ENCODE peak calls at places on chromosomes 5 and 9, in five cellular contexts. X is stomach, I is AG09319, O is neural crest cell, H is K562. C is an unnamed sample.

GRCh38 chr5:10524376-10525123 is 39.3 kb upstream of the ANKRD33B start:
- DNase-seq in X (no peak), I (peak), O (no peak), H (no peak), C (no peak)

GRCh38 chr5:134127376-134127861 is 12.9 kb downstream of the TCF7 start:
- DNase-seq in X (peak), I (no peak), O (no peak), H (no peak), C (peak)

GRCh38 chr5:16536246-16536645 is 70.6 kb upstream of the ZNF622 start:
- DNase-seq in X (no peak), I (no peak), O (no peak), H (no peak), C (no peak)

GRCh38 chr9:93558503-93558902 is 17.9 kb upstream of the PHF2 start:
- DNase-seq in X (no peak), I (no peak), O (no peak), H (no peak), C (no peak)

GRCh38 chr5:73136277-73136606 is 15.9 kb downstream of the TMEM171 start:
- DNase-seq in X (no peak), I (no peak), O (no peak), H (no peak), C (no peak)

GRCh38 chr5:71955718-71956117 is 151.6 kb upstream of the MAP1B start:
- DNase-seq in X (no peak), I (no peak), O (no peak), H (peak), C (peak)

GRCh38 chr5:148976569-148977321 is 86.1 kb downstream of the SH3TC2 start:
- DNase-seq in X (no peak), I (no peak), O (no peak), H (no peak), C (no peak)

GRCh38 chr9:138051586-138052321 is 174.2 kb downstream of the CACNA1B start:
- DNase-seq in X (peak), I (no peak), O (no peak), H (no peak), C (peak)

GRCh38 chr5:180605554-180606214 is 14.4 kb upstream of the SCGB3A1 start:
- DNase-seq in X (peak), I (no peak), O (peak), H (peak), C (peak)

GRCh38 chr9:99056876-99057664 is 47.8 kb upstream of the TGFBR1 start:
- DNase-seq in X (no peak), I (peak), O (no peak), H (no peak), C (no peak)

GRCh38 chr9:129275626-129276247 is 97.7 kb upstream of the IER5L start:
- DNase-seq in X (no peak), I (no peak), O (no peak), H (no peak), C (no peak)

GRCh38 chr9:34884732-34885131 is 73.4 kb upstream of the PHF24 start:
- DNase-seq in X (no peak), I (no peak), O (no peak), H (no peak), C (no peak)

GRCh38 chr9:133635098-133635497 is 1.1 kb upstream of the DBH start:
- DNase-seq in X (no peak), I (no peak), O (no peak), H (no peak), C (no peak)

GRCh38 chr5:154236459-154237375 is 46.2 kb downstream of the GALNT10 start:
- DNase-seq in X (no peak), I (no peak), O (no peak), H (no peak), C (no peak)

DNA sequence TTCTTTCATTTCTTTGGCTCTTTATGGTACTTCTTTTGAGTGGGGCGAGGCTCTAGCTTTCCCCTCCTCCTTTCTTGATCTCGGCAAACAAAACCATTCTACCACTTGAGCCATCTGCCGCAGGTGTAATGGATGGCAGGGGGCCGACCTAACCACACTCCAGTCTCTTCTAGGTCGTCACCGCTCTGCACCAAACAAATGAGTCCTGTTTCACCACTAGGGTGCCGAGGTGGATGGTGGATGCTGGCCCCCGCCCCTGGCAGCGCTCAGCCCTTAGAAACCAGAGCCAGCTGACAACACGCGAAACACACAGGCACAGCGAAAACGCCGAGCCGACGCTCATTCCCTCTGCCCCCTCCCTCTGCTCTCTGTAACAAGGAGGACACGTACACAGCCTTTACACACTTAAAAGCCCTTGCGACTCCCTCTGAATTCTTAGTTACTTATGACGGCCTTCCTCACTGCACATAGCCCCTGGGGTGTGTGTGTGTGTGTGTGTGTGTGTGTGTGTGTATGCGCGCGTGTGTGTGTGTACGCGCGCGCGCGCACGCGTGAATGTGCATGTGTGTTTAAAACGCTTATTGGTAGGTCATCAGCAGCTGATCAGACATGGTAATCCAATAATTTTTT is 199.4 kb downstream of the MEF2C start:
- DNase-seq in X (no peak), I (no peak), O (no peak), H (no peak), C (no peak)
- TF ChIP-seq CTCF in X (no peak), I (no peak), O (peak), H (peak), C (no peak)

GRCh38 chr9:91835632-91836031 is 114.4 kb downstream of the ROR2 start:
- DNase-seq in X (no peak), I (no peak), O (no peak), H (no peak), C (no peak)
- TF ChIP-seq CTCF in X (no peak), I (no peak), O (no peak), H (no peak), C (no peak)

GRCh38 chr5:168782172-168782571 is 203.0 kb upstream of the PANK3 start:
- DNase-seq in X (no peak), I (no peak), O (no peak), H (no peak), C (no peak)

GRCh38 chr5:168788786-168789185 is 209.6 kb upstream of the PANK3 start:
- DNase-seq in X (no peak), I (no peak), O (no peak), H (no peak), C (no peak)

GRCh38 chr5:168788107-168788506 is 208.9 kb upstream of the PANK3 start:
- DNase-seq in X (no peak), I (no peak), O (no peak), H (no peak), C (no peak)

GRCh38 chr5:168784449-168784848 is 205.3 kb upstream of the PANK3 start:
- DNase-seq in X (no peak), I (no peak), O (no peak), H (no peak), C (no peak)

DNA sequence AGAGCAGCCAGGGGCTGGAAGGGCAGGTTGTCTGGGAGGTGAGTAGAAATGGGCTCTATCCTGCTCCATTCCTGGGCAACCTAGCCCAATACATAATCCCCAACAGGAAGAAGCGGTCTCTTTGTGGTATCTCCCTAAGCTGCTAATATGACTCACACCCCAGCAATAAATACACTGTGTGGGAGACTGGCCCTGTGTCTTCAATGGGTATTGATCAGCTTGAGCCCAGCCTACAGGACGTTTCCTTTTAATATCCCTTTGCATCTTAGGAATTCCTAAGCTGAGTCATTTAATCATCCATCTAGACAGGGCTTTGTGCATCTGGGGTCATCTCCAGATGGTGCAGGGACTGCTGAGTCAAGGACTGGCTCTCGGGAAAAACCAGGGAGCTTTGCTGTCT is 207.0 kb upstream of the PANK3 start:
- DNase-seq in X (no peak), I (no peak), O (no peak), H (no peak), C (no peak)
- TF ChIP-seq CTCF in X (no peak), I (no peak), O (no peak), H (no peak), C (no peak)

DNA sequence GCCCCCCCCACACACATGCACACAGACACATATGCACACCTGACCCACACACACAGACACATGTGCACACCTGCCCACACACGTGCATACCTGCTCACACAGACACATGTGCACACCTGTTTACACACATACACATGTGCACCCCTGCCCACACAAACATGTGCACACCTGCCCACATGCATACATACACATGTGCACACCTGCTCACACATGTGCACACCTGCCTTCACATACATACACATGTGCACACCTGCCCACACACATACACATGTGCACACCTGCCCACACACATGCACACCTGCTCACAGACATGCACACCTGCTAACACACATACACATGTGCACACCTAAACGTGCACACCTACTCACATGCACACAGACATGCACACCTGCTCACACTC is 147.0 kb upstream of the FOXD4L5 start:
- DNase-seq in X (no peak), I (no peak), O (no peak), H (no peak), C (no peak)
- TF ChIP-seq CTCF in X (no peak), I (no peak), O (no peak), H (no peak), C (no peak)

C was measured in pancreas.